ENCODE peak calls at places on chromosomes 2 and 18, in four cellular contexts. One of them, this sample, is unnamed.

GRCh38 chr2:196900843-196901242 is 25.7 kb downstream of the PGAP1 start:
- DNase-seq in BE2C: no peak
- DNase-seq in ovary: no peak
- DNase-seq in NCI-H1417: no peak
- DNase-seq in this sample: no peak

GRCh38 chr18:32271649-32272324 is 81.9 kb downstream of the MEP1B start:
- DNase-seq in ovary: no peak
- DNase-seq in BE2C: peak
- DNase-seq in NCI-H1417: peak
- DNase-seq in this sample: no peak

GRCh38 chr18:45339819-45340550 is 275.3 kb upstream of the SLC14A2 start:
- DNase-seq in BE2C: no peak
- DNase-seq in ovary: no peak
- DNase-seq in NCI-H1417: no peak
- DNase-seq in this sample: no peak

GRCh38 chr18:6666286-6666685 is 63.2 kb upstream of the ARHGAP28 start:
- DNase-seq in ovary: no peak
- DNase-seq in BE2C: no peak
- DNase-seq in NCI-H1417: no peak
- DNase-seq in this sample: no peak

GRCh38 chr2:161357097-161357496 is 48.9 kb downstream of the PSMD14 start:
- DNase-seq in BE2C: no peak
- DNase-seq in NCI-H1417: no peak
- DNase-seq in ovary: no peak
- DNase-seq in this sample: no peak

GRCh38 chr2:54834721-54835120 is 111.3 kb downstream of the EML6 start:
- DNase-seq in BE2C: no peak
- DNase-seq in NCI-H1417: no peak
- DNase-seq in ovary: no peak
- DNase-seq in this sample: no peak

GRCh38 chr2:3127710-3128109 is 249.9 kb downstream of the EIPR1 start:
- DNase-seq in ovary: no peak
- DNase-seq in NCI-H1417: peak
- DNase-seq in BE2C: peak
- DNase-seq in this sample: no peak

GRCh38 chr2:113977660-113978523 is 88.0 kb downstream of the ACTR3 start:
- DNase-seq in NCI-H1417: no peak
- DNase-seq in ovary: no peak
- DNase-seq in BE2C: peak
- DNase-seq in this sample: no peak

GRCh38 chr2:219778189-219778588 is 150.8 kb downstream of the SLC4A3 start:
- DNase-seq in NCI-H1417: no peak
- DNase-seq in ovary: no peak
- DNase-seq in BE2C: no peak
- DNase-seq in this sample: no peak

This sample was measured in tibial artery.